ENCODE peak calls at places on chromosome X, in four cellular contexts. One of them, this sample, is unnamed.

GRCh38 chrX:110244951-110245480 is 72.9 kb downstream of the AMMECR1 start:
- DNase-seq in stimulated activated CD8-positive, alpha-beta memory T cell treated with anti-CD3 and anti-CD28 coated beads, Interleukin-4, amount 100 ng/mL, for 1 hour: no peak
- DNase-seq in CD4-positive, alpha-beta T cell: no peak
- DNase-seq in NCI-H2029 treated with DMSO at 0.1 percent for 48 hours: no peak
- DNase-seq in this sample: no peak

GRCh38 chrX:11446951-11447350 is 153.7 kb downstream of the AMELX start:
- DNase-seq in NCI-H2029 treated with DMSO at 0.1 percent for 48 hours: no peak
- DNase-seq in stimulated activated CD8-positive, alpha-beta memory T cell treated with anti-CD3 and anti-CD28 coated beads, Interleukin-4, amount 100 ng/mL, for 1 hour: no peak
- DNase-seq in CD4-positive, alpha-beta T cell: no peak
- DNase-seq in this sample: no peak

GRCh38 chrX:46576458-46576857 is 2.9 kb downstream of the CHST7 start:
- DNase-seq in stimulated activated CD8-positive, alpha-beta memory T cell treated with anti-CD3 and anti-CD28 coated beads, Interleukin-4, amount 100 ng/mL, for 1 hour: no peak
- DNase-seq in CD4-positive, alpha-beta T cell: no peak
- DNase-seq in NCI-H2029 treated with DMSO at 0.1 percent for 48 hours: no peak
- DNase-seq in this sample: no peak

GRCh38 chrX:152861116-152861515 is 30.3 kb downstream of the NSDHL start:
- DNase-seq in CD4-positive, alpha-beta T cell: no peak
- DNase-seq in NCI-H2029 treated with DMSO at 0.1 percent for 48 hours: no peak
- DNase-seq in stimulated activated CD8-positive, alpha-beta memory T cell treated with anti-CD3 and anti-CD28 coated beads, Interleukin-4, amount 100 ng/mL, for 1 hour: no peak
- DNase-seq in this sample: no peak

GRCh38 chrX:84339507-84340364 is 151.7 kb upstream of the RPS6KA6 start:
- DNase-seq in stimulated activated CD8-positive, alpha-beta memory T cell treated with anti-CD3 and anti-CD28 coated beads, Interleukin-4, amount 100 ng/mL, for 1 hour: no peak
- DNase-seq in CD4-positive, alpha-beta T cell: no peak
- DNase-seq in NCI-H2029 treated with DMSO at 0.1 percent for 48 hours: peak
- DNase-seq in this sample: peak

GRCh38 chrX:13287816-13288215 is 32.0 kb downstream of the ATXN3L start:
- DNase-seq in stimulated activated CD8-positive, alpha-beta memory T cell treated with anti-CD3 and anti-CD28 coated beads, Interleukin-4, amount 100 ng/mL, for 1 hour: no peak
- DNase-seq in CD4-positive, alpha-beta T cell: no peak
- DNase-seq in NCI-H2029 treated with DMSO at 0.1 percent for 48 hours: no peak
- DNase-seq in this sample: no peak

GRCh38 chrX:51975811-51976210 is 82.4 kb downstream of the MAGED1 start:
- DNase-seq in stimulated activated CD8-positive, alpha-beta memory T cell treated with anti-CD3 and anti-CD28 coated beads, Interleukin-4, amount 100 ng/mL, for 1 hour: no peak
- DNase-seq in CD4-positive, alpha-beta T cell: no peak
- DNase-seq in NCI-H2029 treated with DMSO at 0.1 percent for 48 hours: no peak
- DNase-seq in this sample: no peak

GRCh38 chrX:41452972-41453371 is 5.8 kb downstream of the NYX start:
- DNase-seq in NCI-H2029 treated with DMSO at 0.1 percent for 48 hours: no peak
- DNase-seq in stimulated activated CD8-positive, alpha-beta memory T cell treated with anti-CD3 and anti-CD28 coated beads, Interleukin-4, amount 100 ng/mL, for 1 hour: no peak
- DNase-seq in CD4-positive, alpha-beta T cell: no peak
- DNase-seq in this sample: no peak

GRCh38 chrX:148856505-148856904 is 356.1 kb downstream of the AFF2 start:
- DNase-seq in NCI-H2029 treated with DMSO at 0.1 percent for 48 hours: no peak
- DNase-seq in stimulated activated CD8-positive, alpha-beta memory T cell treated with anti-CD3 and anti-CD28 coated beads, Interleukin-4, amount 100 ng/mL, for 1 hour: no peak
- DNase-seq in CD4-positive, alpha-beta T cell: no peak
- DNase-seq in this sample: no peak

GRCh38 chrX:154549766-154550165 is 2.3 kb downstream of the IKBKG start:
- DNase-seq in NCI-H2029 treated with DMSO at 0.1 percent for 48 hours: no peak
- DNase-seq in CD4-positive, alpha-beta T cell: no peak
- DNase-seq in stimulated activated CD8-positive, alpha-beta memory T cell treated with anti-CD3 and anti-CD28 coated beads, Interleukin-4, amount 100 ng/mL, for 1 hour: no peak
- DNase-seq in this sample: no peak

GRCh38 chrX:129359269-129359668 is 164.0 kb downstream of the SMARCA1 start:
- DNase-seq in CD4-positive, alpha-beta T cell: no peak
- DNase-seq in stimulated activated CD8-positive, alpha-beta memory T cell treated with anti-CD3 and anti-CD28 coated beads, Interleukin-4, amount 100 ng/mL, for 1 hour: no peak
- DNase-seq in NCI-H2029 treated with DMSO at 0.1 percent for 48 hours: no peak
- DNase-seq in this sample: no peak

GRCh38 chrX:110316351-110317078 is 1.4 kb downstream of the AMMECR1 start:
- DNase-seq in stimulated activated CD8-positive, alpha-beta memory T cell treated with anti-CD3 and anti-CD28 coated beads, Interleukin-4, amount 100 ng/mL, for 1 hour: no peak
- DNase-seq in CD4-positive, alpha-beta T cell: no peak
- DNase-seq in NCI-H2029 treated with DMSO at 0.1 percent for 48 hours: no peak
- DNase-seq in this sample: no peak

GRCh38 chrX:139881130-139881529 is 51.7 kb downstream of the ATP11C start:
- DNase-seq in stimulated activated CD8-positive, alpha-beta memory T cell treated with anti-CD3 and anti-CD28 coated beads, Interleukin-4, amount 100 ng/mL, for 1 hour: no peak
- DNase-seq in CD4-positive, alpha-beta T cell: no peak
- DNase-seq in NCI-H2029 treated with DMSO at 0.1 percent for 48 hours: no peak
- DNase-seq in this sample: no peak